ENCODE peak calls at places on chromosomes 11 and 22, in eight cellular contexts. U, C, X, G, P, J, B and R are unnamed samples.

GRCh38 chr22:19852177-19852781 is 2.4 kb downstream of the GNB1L start:
- DNase-seq in X (no peak), J (no peak), G (no peak), U (peak; percentile 14), P (peak; percentile 77), C (no peak), B (no peak), R (no peak)

GRCh38 chr22:20154602-20155183 is 3.8 kb upstream of the CCDC188 start:
- DNase-seq in U (no peak), G (no peak), B (no peak), J (peak; percentile 58), P (no peak), X (no peak), C (no peak), R (no peak)

GRCh38 chr22:50676661-50677492 is 4.3 kb downstream of the SHANK3 start:
- DNase-seq in J (no peak), P (no peak), B (peak; percentile 1), G (no peak), U (peak; percentile 12), X (no peak), C (no peak), R (no peak)

GRCh38 chr22:26239561-26239960 is 70.3 kb downstream of the SEZ6L start:
- DNase-seq in P (no peak), B (no peak), U (no peak), J (no peak), C (no peak), X (no peak), G (no peak), R (no peak)

GRCh38 chr22:48574776-48575566 is 1252.7 kb downstream of the BRD1 start:
- DNase-seq in C (peak; percentile 27), J (peak; percentile 66), B (peak; percentile 92), G (peak; percentile 67), X (no peak), P (no peak), U (no peak), R (no peak)

GRCh38 chr22:28710889-28711285 is 30.7 kb downstream of the CHEK2 start:
- DNase-seq in B (no peak), U (no peak), C (no peak), X (no peak), P (no peak), J (no peak), G (no peak), R (no peak)

GRCh38 chr11:64271339-64272132 is 12.9 kb downstream of the BAD start:
- DNase-seq in B (peak; percentile 98), X (peak; percentile 86), J (peak; percentile 99), G (peak; percentile 96), U (peak; percentile 90), C (peak; percentile 95), P (peak; percentile 98), R (peak; percentile 85)

GRCh38 chr11:106695506-106695905 is 322.8 kb downstream of the GUCY1A2 start:
- DNase-seq in C (no peak), U (no peak), X (peak; percentile 63), J (no peak), G (peak; percentile 2), B (no peak), P (no peak), R (no peak)

GRCh38 chr11:33753304-33753703 is 17.1 kb upstream of the CD59 start:
- DNase-seq in C (peak; percentile 63), J (no peak), B (no peak), P (no peak), X (peak; percentile 30), U (no peak), G (no peak), R (no peak)

GRCh38 chr22:20552913-20553401 is 45.5 kb downstream of the MED15 start:
- DNase-seq in P (no peak), U (no peak), J (no peak), C (no peak), G (no peak), X (no peak), B (no peak), R (no peak)

GRCh38 chr11:123365955-123366354 is 64.1 kb upstream of the GRAMD1B start:
- DNase-seq in G (no peak), B (peak; percentile 12), X (no peak), U (no peak), J (peak; percentile 39), C (no peak), P (no peak), R (no peak)

GRCh38 chr11:125369808-125370207 is 126.3 kb downstream of the FEZ1 start:
- DNase-seq in X (no peak), U (no peak), B (no peak), G (no peak), P (no peak), C (no peak), J (peak; percentile 30), R (no peak)

GRCh38 chr11:12050911-12051667 is 42.7 kb upstream of the DKK3 start:
- DNase-seq in U (no peak), C (no peak), P (no peak), G (peak; percentile 48), B (no peak), J (no peak), X (no peak), R (no peak)

GRCh38 chr11:35145249-35145648 is 6.3 kb downstream of the CD44 start:
- DNase-seq in J (no peak), C (no peak), G (no peak), P (no peak), B (no peak), U (peak; percentile 71), X (no peak), R (no peak)

GRCh38 chr11:123457187-123457770 is 27.2 kb downstream of the GRAMD1B start:
- DNase-seq in J (no peak), P (no peak), G (no peak), C (peak; percentile 43), X (no peak), U (peak; percentile 20), B (no peak), R (no peak)

GRCh38 chr11:88435405-88435804 is 97.9 kb upstream of the CTSC start:
- DNase-seq in P (no peak), X (no peak), C (no peak), G (no peak), U (no peak), B (no peak), J (no peak), R (no peak)

GRCh38 chr11:15937601-15938361 is 418.6 kb downstream of the SOX6 start:
- DNase-seq in P (peak; percentile 86), J (peak; percentile 21), B (no peak), U (no peak), G (no peak), C (no peak), X (peak; percentile 13), R (no peak)

GRCh38 chr11:26319906-26320305 is 12.0 kb upstream of the ANO3 start:
- DNase-seq in J (peak; percentile 46), C (no peak), U (no peak), G (no peak), B (peak; percentile 55), P (no peak), X (no peak), R (no peak)

GRCh38 chr11:102345923-102346322 is 1.1 kb upstream of the BIRC2 start:
- DNase-seq in J (no peak), B (no peak), U (no peak), P (no peak), C (no peak), X (no peak), G (peak; percentile 37), R (no peak)

GRCh38 chr11:70194792-70195791 is 8.0 kb upstream of the FADD start:
- DNase-seq in G (no peak), X (no peak), P (no peak), U (no peak), C (no peak), J (no peak), B (no peak), R (no peak)
- TF ChIP-seq CTCF in G (no peak), X (no peak), P (no peak), U (no peak), C (no peak), J (no peak), B (no peak), R (no peak)

GRCh38 chr11:46640034-46640788 is 22.9 kb downstream of the ATG13 start:
- DNase-seq in G (no peak), J (no peak), P (no peak), X (no peak), C (no peak), U (no peak), B (no peak), R (no peak)

GRCh38 chr11:46641639-46642038 is 24.3 kb downstream of the ATG13 start:
- DNase-seq in C (no peak), B (no peak), J (no peak), X (no peak), P (no peak), U (no peak), G (no peak), R (no peak)

GRCh38 chr11:46643986-46644385 is 26.6 kb downstream of the ATG13 start:
- DNase-seq in B (no peak), G (no peak), C (no peak), P (no peak), J (no peak), U (no peak), X (no peak), R (no peak)

GRCh38 chr11:46642627-46643335 is 25.4 kb downstream of the ATG13 start:
- DNase-seq in J (no peak), C (no peak), U (no peak), P (no peak), G (no peak), B (no peak), X (no peak), R (no peak)

GRCh38 chr11:46643531-46643930 is 26.2 kb downstream of the ATG13 start:
- DNase-seq in U (no peak), X (no peak), J (no peak), P (no peak), G (no peak), B (no peak), C (no peak), R (no peak)
- H3K27ac ChIP-seq in U (no peak overlapping the region), X (no peak overlapping the region), J (peak overlapping the region; percentile 30), P (no peak overlapping the region), G (no peak overlapping the region), B (no peak overlapping the region), C (no peak overlapping the region), R (no peak overlapping the region)

GRCh38 chr22:44731357-44731970 is 20.9 kb upstream of the ARHGAP8 start:
- DNase-seq in J (no peak), U (no peak), C (peak; percentile 20), X (no peak), B (no peak), G (no peak), P (no peak), R (no peak)

GRCh38 chr22:44733426-44734106 is 18.8 kb upstream of the ARHGAP8 start:
- DNase-seq in P (no peak), U (no peak), C (no peak), B (no peak), G (no peak), J (no peak), X (no peak), R (no peak)

GRCh38 chr22:44732661-44733060 is 19.7 kb upstream of the ARHGAP8 start:
- DNase-seq in P (no peak), X (no peak), G (no peak), C (peak; percentile 17), U (no peak), B (no peak), J (no peak), R (no peak)

GRCh38 chr22:44730490-44731356 is 21.7 kb upstream of the ARHGAP8 start:
- DNase-seq in J (no peak), C (peak; percentile 20), B (no peak), P (no peak), X (no peak), G (no peak), U (no peak), R (no peak)

GRCh38 chr22:44732017-44732561 is 20.3 kb upstream of the ARHGAP8 start:
- DNase-seq in B (no peak), X (no peak), C (peak; percentile 14), J (no peak), U (no peak), G (no peak), P (no peak), R (no peak)
- TF ChIP-seq CTCF in B (no peak), X (no peak), C (no peak), J (no peak), U (no peak), G (no peak), P (no peak), R (no peak)

GRCh38 chr11:1851437-1852180 is 1.3 kb upstream of the LSP1 start:
- DNase-seq in X (no peak), P (no peak), G (no peak), B (no peak), J (no peak), U (no peak), C (no peak), R (no peak)
- H3K27ac ChIP-seq in X (no peak overlapping the region), P (no peak overlapping the region), G (no peak overlapping the region), B (no peak overlapping the region), J (no peak overlapping the region), U (peak overlapping the region; percentile 83), C (no peak overlapping the region), R (no peak overlapping the region)